ENCODE peak calls at places on chromosomes 12 and 14, in ten cellular contexts. R is stomach; Q is aorta; E is lung; B is A549; Z is astrocyte; M is ascending aorta; Y is cardiac muscle cell; O is breast epithelium; J is CD4-positive, CD25-positive, alpha-beta regulatory T cell. U is an unnamed sample.
A peak's percentile ranks its signal among the peaks of the same experiment; 100 is the strongest.

GRCh38 chr12:78759387-78759786 is 105.2 kb upstream of the SYT1 start:
- DNase-seq in Q (no peak), M (no peak), Y (no peak), Z (peak; percentile 61), R (no peak), E (no peak), B (no peak), J (no peak), O (no peak), U (no peak)

GRCh38 chr14:94569381-94570001 is 8.2 kb downstream of the SERPINA4 start:
- DNase-seq in Q (no peak), R (no peak), J (no peak), M (no peak), B (no peak), Z (no peak), O (no peak), E (no peak), Y (no peak), U (no peak)

GRCh38 chr12:31325524-31325875 is 450 bp downstream of the SINHCAF start:
- DNase-seq in Z (no peak), B (no peak), M (peak; percentile 70), E (peak; percentile 29), Y (no peak), R (peak; percentile 33), Q (peak; percentile 49), J (no peak), O (no peak), U (no peak)

GRCh38 chr12:118874698-118875548 is 106.4 kb upstream of the SRRM4 start:
- DNase-seq in Q (no peak), J (no peak), M (no peak), Z (no peak), O (no peak), B (no peak), R (no peak), E (no peak), Y (peak; percentile 59), U (no peak)

GRCh38 chr12:54035561-54036377 is 2.9 kb downstream of the HOXC5 start:
- DNase-seq in E (no peak), Y (no peak), Q (no peak), O (no peak), B (no peak), R (no peak), M (no peak), Z (no peak), J (no peak), U (no peak)

GRCh38 chr14:46769292-46769691 is 117.7 kb upstream of the RPL10L start:
- DNase-seq in B (no peak), J (no peak), Q (no peak), Y (no peak), E (no peak), M (no peak), R (no peak), Z (no peak), O (no peak), U (no peak)

GRCh38 chr14:105364100-105364708 is 34.1 kb upstream of the TEX22 start:
- DNase-seq in B (peak; percentile 20), O (no peak), Q (peak; percentile 57), J (peak; percentile 28), E (no peak), M (no peak), R (peak; percentile 31), Z (peak; percentile 61), Y (no peak), U (no peak)

GRCh38 chr12:93336344-93336743 is 41.4 kb upstream of the NUDT4 start:
- DNase-seq in R (no peak), Y (peak; percentile 85), E (no peak), J (no peak), O (no peak), Z (peak; percentile 56), M (no peak), B (no peak), Q (no peak), U (no peak)

GRCh38 chr12:12733118-12733517 is 15.9 kb downstream of the CDKN1B start:
- DNase-seq in M (no peak), B (no peak), O (no peak), Q (no peak), E (no peak), R (no peak), J (no peak), Y (no peak), Z (no peak), U (no peak)

GRCh38 chr12:12734054-12734453 is 16.9 kb downstream of the CDKN1B start:
- DNase-seq in O (no peak), E (no peak), J (no peak), R (no peak), B (no peak), M (no peak), Z (peak; percentile 76), Q (no peak), Y (no peak), U (no peak)

GRCh38 chr12:12734561-12735071 is 17.4 kb downstream of the CDKN1B start:
- DNase-seq in E (no peak), Z (peak; percentile 84), Y (no peak), J (no peak), R (no peak), M (no peak), O (no peak), B (no peak), Q (no peak), U (no peak)

GRCh38 chr12:12736759-12737676 is 19.9 kb downstream of the CDKN1B start:
- DNase-seq in O (no peak), E (no peak), M (peak; percentile 73), B (peak; percentile 50), Y (peak; percentile 48), J (peak; percentile 74), Q (no peak), R (no peak), Z (peak; percentile 86), U (no peak)

DNA sequence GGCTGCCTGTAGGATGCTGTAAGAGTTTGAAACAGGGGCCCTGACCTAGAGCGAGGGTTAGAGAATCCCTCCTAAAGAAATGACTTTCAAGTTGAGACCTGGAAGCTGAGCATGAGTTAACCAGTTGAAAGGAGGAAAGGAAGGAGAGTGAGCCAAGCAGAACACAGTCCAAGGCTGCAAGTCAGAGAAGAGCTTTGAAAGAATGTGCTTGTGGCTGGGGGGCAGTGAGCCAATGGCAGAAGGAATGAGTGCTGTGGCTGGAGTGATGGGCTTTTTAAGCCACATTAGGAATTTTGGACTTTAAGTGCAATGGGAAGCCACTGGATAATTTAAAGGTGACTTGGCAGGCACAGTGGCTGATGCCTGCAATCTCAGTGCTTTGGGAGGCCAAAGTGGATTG is 18.1 kb downstream of the CDKN1B start:
- DNase-seq in O (no peak), E (no peak), Z (peak; percentile 96), M (no peak), Y (no peak), Q (no peak), R (no peak), J (no peak), B (no peak), U (no peak)
- H3K27ac ChIP-seq in O (peak overlapping the region; percentile 61), E (no peak overlapping the region), Z (peak overlapping the region; percentile 62), M (peak overlapping the region; percentile 17), Y (peak overlapping the region; percentile 21), Q (no peak overlapping the region), R (no peak overlapping the region), J (peak overlapping the region; percentile 90), B (no peak overlapping the region), U (no peak overlapping the region)

DNA sequence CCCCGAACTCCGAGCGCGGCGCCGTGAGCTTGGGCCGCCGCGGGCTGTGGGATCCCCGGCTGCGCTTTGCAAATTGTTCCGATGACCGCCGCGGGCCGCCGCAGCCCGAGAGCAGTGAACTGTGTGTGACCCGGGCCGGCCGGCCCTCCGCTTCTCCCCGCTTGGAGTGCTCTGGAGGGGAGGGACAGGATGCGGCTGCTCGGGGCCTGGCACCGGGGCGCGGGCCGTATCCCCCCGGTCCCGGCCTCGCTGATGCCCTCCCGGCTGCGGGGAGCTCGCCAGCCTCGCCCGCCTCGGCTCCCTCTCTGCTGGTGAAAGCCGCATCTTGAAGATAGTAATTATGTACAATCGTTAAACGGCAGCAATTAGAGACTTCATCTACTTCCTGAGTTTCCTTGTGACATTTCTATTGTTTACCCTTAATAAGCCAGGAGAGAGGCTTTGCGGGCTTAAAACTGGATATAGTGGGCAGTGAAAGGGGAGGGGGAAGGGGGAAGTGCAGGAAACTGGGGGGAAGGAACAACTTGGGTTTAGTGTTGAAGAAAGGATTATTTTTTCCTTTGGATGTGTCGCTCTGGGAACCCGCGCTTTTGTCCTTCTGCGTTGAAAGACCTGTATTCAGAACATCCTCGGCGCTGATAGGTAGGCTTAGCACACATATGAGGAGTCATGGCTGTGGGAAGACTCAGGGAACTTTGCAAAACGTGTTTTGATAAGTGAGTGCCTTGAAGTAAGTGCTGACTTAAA is 1.2 kb downstream of the PELI2 start:
- DNase-seq in M (peak; percentile 72), E (peak; percentile 56), Y (peak; percentile 69), Q (peak; percentile 73), R (peak; percentile 46), B (peak; percentile 13), J (peak; percentile 31), Z (no peak), O (no peak), U (peak; percentile 16)
- H3K27ac ChIP-seq in M (peak overlapping the region; percentile 90), E (peak overlapping the region; percentile 73), Y (no peak overlapping the region), Q (peak overlapping the region; percentile 7), R (peak overlapping the region; percentile 92), B (peak overlapping the region; percentile 75), J (no peak overlapping the region), Z (peak overlapping the region; percentile 64), O (peak overlapping the region; percentile 95), U (peak overlapping the region; percentile 90)

DNA sequence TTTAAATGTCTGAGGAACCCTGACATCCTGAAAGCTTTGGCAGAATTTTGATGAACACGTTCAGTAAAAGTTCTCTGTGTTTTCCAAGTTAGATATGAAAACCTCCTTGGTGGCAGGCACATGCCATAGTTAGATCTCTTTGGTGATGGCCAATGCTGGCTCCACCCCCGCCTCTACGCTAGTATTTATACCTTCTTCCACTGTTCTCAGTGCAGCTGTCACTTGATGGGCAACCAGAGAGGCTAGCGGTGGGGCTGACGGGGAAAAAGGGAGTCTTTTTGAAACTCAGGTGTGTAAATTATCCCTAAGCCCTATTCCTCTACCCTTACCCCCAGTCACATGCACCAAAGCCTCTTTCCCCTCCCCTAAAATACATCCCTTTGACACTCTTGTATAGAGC is 32.1 kb downstream of the PPP1R36 start:
- DNase-seq in B (no peak), O (no peak), M (no peak), Z (no peak), J (no peak), E (no peak), R (no peak), Y (no peak), Q (no peak), U (no peak)
- H3K27ac ChIP-seq in B (no peak overlapping the region), O (no peak overlapping the region), M (no peak overlapping the region), Z (no peak overlapping the region), J (no peak overlapping the region), E (no peak overlapping the region), R (no peak overlapping the region), Y (no peak overlapping the region), Q (no peak overlapping the region), U (no peak overlapping the region)

GRCh38 chr12:43148711-43149110 is 403.3 kb downstream of the ADAMTS20 start:
- DNase-seq in B (no peak), E (no peak), R (no peak), Y (no peak), O (no peak), Q (no peak), J (no peak), Z (no peak), M (no peak), U (no peak)

GRCh38 chr12:43154498-43155045 is 397.4 kb downstream of the ADAMTS20 start:
- DNase-seq in Y (no peak), J (no peak), R (no peak), M (no peak), Q (no peak), Z (no peak), E (no peak), O (no peak), B (no peak), U (no peak)

GRCh38 chr12:43147893-43148292 is 404.1 kb downstream of the ADAMTS20 start:
- DNase-seq in Q (no peak), J (no peak), M (no peak), Y (no peak), R (no peak), Z (peak; percentile 11), B (no peak), O (no peak), E (no peak), U (no peak)

GRCh38 chr12:43151406-43152080 is 400.5 kb downstream of the ADAMTS20 start:
- DNase-seq in M (no peak), Q (no peak), B (no peak), R (no peak), E (no peak), Z (peak; percentile 78), J (no peak), Y (no peak), O (no peak), U (no peak)
- H3K27ac ChIP-seq in M (no peak overlapping the region), Q (no peak overlapping the region), B (no peak overlapping the region), R (no peak overlapping the region), E (no peak overlapping the region), Z (no peak overlapping the region), J (no peak overlapping the region), Y (no peak overlapping the region), O (no peak overlapping the region), U (no peak overlapping the region)

U was measured in prostate gland.